ENCODE peak calls at places on chromosomes 2 and 18, in eight cellular contexts. O is activated CD4-positive, CD25-positive, alpha-beta regulatory T cell; C is A172; I is Ammon's horn; E is HEK293T; L is DMS153; G is activated naive CD4-positive, alpha-beta T cell treated with anti-CD3 and anti-CD28 coated beads for 36 hours; Z is substantia nigra. J is an unnamed sample.

GRCh38 chr2:64492821-64493220 is 31.3 kb upstream of the AFTPH start:
- DNase-seq in O (no peak), C (no peak), I (no peak), E (no peak), L (no peak), G (no peak), Z (no peak), J (no peak)

GRCh38 chr2:42089340-42089925 is 41.6 kb downstream of the PKDCC start:
- DNase-seq in O (peak), C (peak), I (no peak), E (peak), L (no peak), G (peak), Z (no peak), J (no peak)

GRCh38 chr2:240472078-240472790 is 36.8 kb downstream of the GPC1 start:
- DNase-seq in O (no peak), C (no peak), I (no peak), E (no peak), L (no peak), G (no peak), Z (no peak), J (no peak)

GRCh38 chr2:23591111-23591510 is 206.1 kb downstream of the KLHL29 start:
- DNase-seq in O (no peak), C (no peak), I (no peak), E (no peak), L (no peak), G (no peak), Z (no peak), J (no peak)

GRCh38 chr2:47072728-47073191 is 82.3 kb downstream of the STPG4 start:
- DNase-seq in O (no peak), C (no peak), I (peak), E (no peak), L (no peak), G (no peak), Z (no peak), J (no peak)

GRCh38 chr2:1790473-1790872 is 46.2 kb upstream of the PXDN start:
- DNase-seq in O (no peak), C (no peak), I (no peak), E (no peak), L (no peak), G (no peak), Z (no peak), J (no peak)

GRCh38 chr2:133431289-133431688 is 137.0 kb downstream of the NCKAP5 start:
- DNase-seq in O (no peak), C (no peak), I (no peak), E (no peak), L (peak), G (no peak), Z (no peak), J (no peak)

GRCh38 chr18:27956001-27956400 is 220.9 kb downstream of the CDH2 start:
- DNase-seq in O (no peak), C (no peak), I (no peak), E (no peak), L (no peak), G (no peak), Z (no peak), J (no peak)

GRCh38 chr2:212713681-212714080 is 175.1 kb upstream of the ERBB4 start:
- DNase-seq in O (no peak), C (no peak), I (no peak), E (no peak), L (no peak), G (no peak), Z (no peak), J (no peak)

GRCh38 chr2:1739961-1740713 is 4.2 kb downstream of the PXDN start:
- DNase-seq in O (no peak), C (no peak), I (no peak), E (no peak), L (no peak), G (no peak), Z (no peak), J (no peak)

GRCh38 chr18:55780591-55781071 is 192.6 kb upstream of the TCF4 start:
- DNase-seq in O (no peak), C (no peak), I (no peak), E (no peak), L (no peak), G (no peak), Z (no peak), J (no peak)

GRCh38 chr2:625415-626135 is 51.6 kb downstream of the TMEM18 start:
- DNase-seq in O (no peak), C (no peak), I (no peak), E (no peak), L (no peak), G (no peak), Z (no peak), J (no peak)

GRCh38 chr2:219127236-219127635 is 33.4 kb downstream of the NHEJ1 start:
- DNase-seq in O (no peak), C (no peak), I (no peak), E (no peak), L (no peak), G (no peak), Z (no peak), J (no peak)

GRCh38 chr2:10400568-10400977 is 47.6 kb downstream of the ODC1 start:
- DNase-seq in O (no peak), C (no peak), I (peak), E (no peak), L (no peak), G (peak), Z (no peak), J (no peak)

GRCh38 chr2:47559079-47559684 is 156.2 kb downstream of the MSH2 start:
- DNase-seq in O (no peak), C (peak), I (no peak), E (no peak), L (no peak), G (no peak), Z (no peak), J (no peak)

GRCh38 chr18:76592096-76592495 is 97.1 kb upstream of the ZNF516 start:
- DNase-seq in O (no peak), C (no peak), I (no peak), E (no peak), L (no peak), G (no peak), Z (no peak), J (no peak)

GRCh38 chr2:212609499-212609898 is 70.9 kb upstream of the ERBB4 start:
- DNase-seq in O (no peak), C (no peak), I (no peak), E (no peak), L (no peak), G (no peak), Z (no peak), J (no peak)

GRCh38 chr2:229419158-229419557 is 148.1 kb upstream of the PID1 start:
- DNase-seq in O (no peak), C (no peak), I (no peak), E (no peak), L (no peak), G (no peak), Z (no peak), J (no peak)